ENCODE peak calls at places on chromosomes 2 and 18, in eight cellular contexts. U, I, E, W, T, V, P and D are unnamed samples.

GRCh38 chr2:64972856-64973255 is 16.3 kb upstream of the SLC1A4 start:
- DNase-seq in U (no peak), I (no peak), E (no peak), W (peak), T (no peak), V (no peak), P (no peak), D (peak)

GRCh38 chr2:142165790-142166189 is 35.0 kb upstream of the LRP1B start:
- DNase-seq in U (no peak), I (no peak), E (no peak), W (peak), T (no peak), V (peak), P (peak), D (no peak)

GRCh38 chr2:72605836-72606442 is 219.9 kb downstream of the EXOC6B start:
- DNase-seq in U (no peak), I (no peak), E (no peak), W (peak), T (peak), V (no peak), P (no peak), D (peak)

GRCh38 chr2:9226458-9227380 is 20.1 kb downstream of the ASAP2 start:
- DNase-seq in U (no peak), I (no peak), E (no peak), W (no peak), T (no peak), V (no peak), P (no peak), D (no peak)

GRCh38 chr2:20471902-20472559 is 25.2 kb downstream of the RHOB start:
- DNase-seq in U (no peak), I (no peak), E (no peak), W (no peak), T (no peak), V (no peak), P (no peak), D (no peak)

GRCh38 chr2:186780701-186781316 is 68.2 kb downstream of the ZSWIM2 start:
- DNase-seq in U (peak), I (no peak), E (no peak), W (peak), T (no peak), V (peak), P (peak), D (no peak)

GRCh38 chr2:55487686-55488085 is 31.8 kb upstream of the CFAP36 start:
- DNase-seq in U (no peak), I (no peak), E (no peak), W (no peak), T (no peak), V (no peak), P (no peak), D (no peak)

GRCh38 chr2:239441261-239441701 is 40.5 kb upstream of the HDAC4 start:
- DNase-seq in U (no peak), I (peak), E (no peak), W (peak), T (no peak), V (peak), P (no peak), D (no peak)

GRCh38 chr2:237195396-237196119 is 109.9 kb downstream of the COPS8 start:
- DNase-seq in U (no peak), I (no peak), E (no peak), W (no peak), T (no peak), V (no peak), P (no peak), D (no peak)

GRCh38 chr2:119820275-119820674 is 60.6 kb downstream of the PTPN4 start:
- DNase-seq in U (no peak), I (no peak), E (no peak), W (peak), T (no peak), V (no peak), P (no peak), D (peak)

GRCh38 chr2:15177103-15177502 is 384.0 kb downstream of the NBAS start:
- DNase-seq in U (no peak), I (no peak), E (no peak), W (peak), T (no peak), V (no peak), P (no peak), D (no peak)

GRCh38 chr2:98761267-98761781 is 30.4 kb upstream of the MGAT4A start:
- DNase-seq in U (no peak), I (no peak), E (no peak), W (no peak), T (no peak), V (peak), P (peak), D (no peak)

GRCh38 chr18:25830787-25831186 is 259.6 kb downstream of the SS18 start:
- DNase-seq in U (peak), I (no peak), E (no peak), W (peak), T (no peak), V (no peak), P (no peak), D (peak)

GRCh38 chr2:65382776-65383357 is 49.5 kb downstream of the SPRED2 start:
- DNase-seq in U (peak), I (peak), E (peak), W (peak), T (peak), V (no peak), P (peak), D (peak)

GRCh38 chr2:101981484-101981883 is 10.3 kb upstream of the IL1R2 start:
- DNase-seq in U (no peak), I (no peak), E (no peak), W (no peak), T (no peak), V (no peak), P (no peak), D (no peak)

GRCh38 chr2:41922177-41922576 is 125.6 kb upstream of the PKDCC start:
- DNase-seq in U (peak), I (no peak), E (no peak), W (no peak), T (no peak), V (peak), P (peak), D (no peak)

GRCh38 chr18:51491678-51492372 is 294.3 kb upstream of the MEX3C start:
- DNase-seq in U (no peak), I (no peak), E (no peak), W (no peak), T (no peak), V (peak), P (no peak), D (no peak)

GRCh38 chr2:106565599-106565998 is 78.4 kb downstream of the CD8B2 start:
- DNase-seq in U (no peak), I (no peak), E (no peak), W (no peak), T (no peak), V (no peak), P (no peak), D (no peak)

GRCh38 chr18:79624356-79624961 is 55.1 kb upstream of the CTDP1 start:
- DNase-seq in U (no peak), I (no peak), E (peak), W (no peak), T (no peak), V (no peak), P (no peak), D (no peak)

GRCh38 chr2:9692392-9693137 is 61.8 kb upstream of the YWHAQ start:
- DNase-seq in U (no peak), I (no peak), E (peak), W (peak), T (no peak), V (no peak), P (no peak), D (peak)

GRCh38 chr2:25029183-25029554 is 12.7 kb upstream of the EFR3B start:
- DNase-seq in U (no peak), I (no peak), E (no peak), W (no peak), T (peak), V (no peak), P (no peak), D (peak)

GRCh38 chr2:39511219-39511785 is 74.2 kb upstream of the MAP4K3 start:
- DNase-seq in U (no peak), I (no peak), E (no peak), W (no peak), T (no peak), V (no peak), P (no peak), D (no peak)

GRCh38 chr18:26225022-26225693 is 1.1 kb upstream of the TAF4B start:
- DNase-seq in U (no peak), I (no peak), E (no peak), W (no peak), T (no peak), V (no peak), P (no peak), D (no peak)

GRCh38 chr2:195612515-195613495 is 44.2 kb upstream of the SLC39A10 start:
- DNase-seq in U (no peak), I (no peak), E (no peak), W (peak), T (no peak), V (no peak), P (peak), D (peak)

GRCh38 chr18:45521151-45521550 is 94.1 kb upstream of the SLC14A2 start:
- DNase-seq in U (peak), I (no peak), E (no peak), W (peak), T (no peak), V (no peak), P (no peak), D (peak)

GRCh38 chr2:10006248-10007147 is 36.9 kb upstream of the KLF11 start:
- DNase-seq in U (no peak), I (no peak), E (no peak), W (no peak), T (no peak), V (no peak), P (no peak), D (peak)

GRCh38 chr2:108271691-108272253 is 16.9 kb upstream of the SULT1C2 start:
- DNase-seq in U (peak), I (no peak), E (peak), W (peak), T (peak), V (no peak), P (peak), D (peak)

GRCh38 chr2:172639823-172640222 is 83.9 kb downstream of the PDK1 start:
- DNase-seq in U (peak), I (no peak), E (no peak), W (peak), T (no peak), V (no peak), P (no peak), D (peak)

GRCh38 chr2:52532956-52533355 is 1234.6 kb upstream of the CHAC2 start:
- DNase-seq in U (no peak), I (no peak), E (no peak), W (peak), T (no peak), V (no peak), P (no peak), D (no peak)

GRCh38 chr2:226782092-226782713 is 17.4 kb downstream of the IRS1 start:
- DNase-seq in U (peak), I (no peak), E (no peak), W (peak), T (no peak), V (no peak), P (no peak), D (no peak)

GRCh38 chr2:127700527-127701192 is 637 bp upstream of the SFT2D3 start:
- DNase-seq in U (no peak), I (peak), E (peak), W (no peak), T (no peak), V (peak), P (peak), D (no peak)

GRCh38 chr2:20620271-20620681 is 30.6 kb downstream of the HS1BP3 start:
- DNase-seq in U (no peak), I (no peak), E (peak), W (no peak), T (no peak), V (no peak), P (no peak), D (no peak)

GRCh38 chr2:189613077-189613636 is 32.6 kb upstream of the SLC40A1 start:
- DNase-seq in U (peak), I (no peak), E (no peak), W (peak), T (peak), V (no peak), P (peak), D (peak)

GRCh38 chr2:234444888-234445287 is 52.0 kb downstream of the ARL4C start:
- DNase-seq in U (no peak), I (peak), E (peak), W (peak), T (no peak), V (no peak), P (no peak), D (peak)

GRCh38 chr2:189499137-189499536 is 57.9 kb downstream of the WDR75 start:
- DNase-seq in U (no peak), I (no peak), E (no peak), W (no peak), T (no peak), V (no peak), P (no peak), D (no peak)

GRCh38 chr2:216546646-216547403 is 48.2 kb downstream of the RPL37A start:
- DNase-seq in U (no peak), I (no peak), E (no peak), W (no peak), T (no peak), V (no peak), P (no peak), D (peak)

GRCh38 chr2:166881177-166881576 is 7.1 kb upstream of the XIRP2 start:
- DNase-seq in U (no peak), I (no peak), E (no peak), W (peak), T (no peak), V (no peak), P (no peak), D (no peak)